ENCODE peak calls at places on chromosomes 12 and 14, in four cellular contexts. Q is heart right ventricle, T is HCT116, G is dorsolateral prefrontal cortex. X is an unnamed sample.

GRCh38 chr12:87967871-87968270 is 61.3 kb downstream of the C12orf50 start:
- DNase-seq in Q (no peak), T (no peak), G (no peak), X (no peak)

GRCh38 chr12:57766464-57767311 is at the start of gene CYP27B1:
- DNase-seq in Q (no peak), T (no peak), G (no peak), X (peak)

GRCh38 chr14:100531152-100531551 is 56.1 kb downstream of the BEGAIN start:
- DNase-seq in Q (no peak), T (no peak), G (peak), X (no peak)

GRCh38 chr12:123957191-123957590 is 15.4 kb downstream of the CCDC92 start:
- DNase-seq in Q (no peak), T (no peak), G (no peak), X (no peak)

GRCh38 chr14:104075530-104076151 is 9.9 kb upstream of the ASPG start:
- DNase-seq in Q (no peak), T (no peak), G (no peak), X (no peak)

GRCh38 chr14:98961191-98961590 is 310.8 kb downstream of the BCL11B start:
- DNase-seq in Q (no peak), T (no peak), G (no peak), X (no peak)

GRCh38 chr12:82358200-82359114 is at the start of the genes CCDC59 and METTL25:
- DNase-seq in Q (peak), T (peak), G (peak), X (peak)

GRCh38 chr14:74988131-74988530 is 14.6 kb upstream of the EIF2B2 start:
- DNase-seq in Q (no peak), T (peak), G (no peak), X (peak)

GRCh38 chr14:31545328-31545727 is 15.9 kb upstream of the NUBPL start:
- DNase-seq in Q (no peak), T (no peak), G (no peak), X (no peak)

GRCh38 chr14:91893659-91894058 is 26.3 kb upstream of the TC2N start:
- DNase-seq in Q (no peak), T (no peak), G (no peak), X (no peak)

GRCh38 chr14:85459361-85459760 is 70.6 kb upstream of the FLRT2 start:
- DNase-seq in Q (no peak), T (no peak), G (no peak), X (no peak)

GRCh38 chr12:8501720-8502119 is 11.6 kb upstream of the CLEC4D start:
- DNase-seq in Q (no peak), T (no peak), G (no peak), X (no peak)

GRCh38 chr12:53499261-53500118 is at the start of gene MAP3K12:
- DNase-seq in Q (peak), T (no peak), G (peak), X (peak)

GRCh38 chr14:28294834-28295440 is 471.6 kb upstream of the FOXG1 start:
- DNase-seq in Q (no peak), T (no peak), G (no peak), X (peak)

DNA sequence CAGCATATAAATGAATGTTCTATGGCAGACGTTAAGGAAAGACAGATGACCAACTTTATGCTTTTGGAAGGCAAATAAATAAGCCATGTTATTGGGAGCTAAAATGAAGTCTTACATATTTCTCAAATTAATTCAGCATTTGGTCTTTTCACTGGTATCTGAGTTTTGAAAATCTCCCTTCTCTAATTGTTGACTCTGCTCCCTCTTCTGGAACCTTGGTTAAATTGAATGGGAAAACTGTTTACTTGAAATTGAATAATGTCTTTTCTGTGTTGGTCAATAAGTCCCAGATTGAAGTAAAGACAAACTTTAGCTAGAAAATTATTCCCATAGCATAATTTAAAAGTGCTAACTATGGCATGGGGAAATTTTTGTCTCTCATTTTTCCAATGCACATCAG is 38.7 kb downstream of the LGR5 start:
- DNase-seq in Q (no peak), T (no peak), G (no peak), X (no peak)
- TF ChIP-seq CTCF in Q (no peak), T (no peak), G (peak), X (no peak)

GRCh38 chr14:25233613-25234012 is 183.7 kb upstream of the STXBP6 start:
- DNase-seq in Q (no peak), T (no peak), G (no peak), X (no peak)

GRCh38 chr14:25239170-25239569 is 189.2 kb upstream of the STXBP6 start:
- DNase-seq in Q (no peak), T (no peak), G (no peak), X (no peak)

GRCh38 chr14:25237845-25238244 is 187.9 kb upstream of the STXBP6 start:
- DNase-seq in Q (no peak), T (no peak), G (no peak), X (peak)
- TF ChIP-seq CTCF in Q (no peak), T (no peak), G (peak), X (no peak)

GRCh38 chr14:88562831-88563686 is at the start of gene ZC3H14:
- DNase-seq in Q (peak), T (peak), G (peak), X (peak)
- TF ChIP-seq CTCF in Q (no peak), T (no peak), G (peak), X (no peak)

DNA sequence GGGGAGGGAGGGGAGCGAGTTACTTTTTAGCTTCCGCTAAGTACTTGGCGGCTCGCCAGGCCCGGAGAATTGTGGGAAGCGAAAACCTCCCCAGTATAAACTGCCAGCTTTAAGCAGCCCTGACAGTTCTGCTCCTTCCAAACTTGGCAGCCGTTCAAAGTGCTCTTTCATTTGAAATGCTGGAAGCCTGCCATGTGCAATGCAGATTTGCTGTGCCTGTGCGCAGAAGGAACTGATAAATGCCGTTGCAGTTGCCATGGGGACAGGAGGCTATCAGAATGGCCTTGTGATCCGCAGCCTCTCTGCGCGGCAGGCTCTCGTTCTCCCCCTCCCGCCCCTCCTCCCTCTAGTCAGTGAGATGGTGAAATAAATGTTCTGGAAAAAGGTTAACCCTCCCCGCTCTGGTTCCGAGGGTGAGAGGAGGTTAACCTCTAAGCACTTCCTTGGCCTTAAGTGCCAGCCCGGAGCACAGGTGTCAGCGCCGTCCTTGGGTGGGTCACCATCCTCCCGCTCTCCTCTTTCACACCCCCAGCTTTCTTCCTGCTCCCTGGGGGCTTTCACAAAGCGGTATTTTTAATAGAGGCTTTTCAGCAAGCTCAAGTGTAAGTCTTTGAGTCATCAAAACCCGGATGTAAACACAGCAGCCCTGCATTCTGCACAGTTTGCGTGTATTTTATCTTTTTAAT is 11.9 kb upstream of the IRF2BPL start:
- DNase-seq in Q (peak), T (peak), G (peak), X (peak)
- TF ChIP-seq CTCF in Q (no peak), T (no peak), G (no peak), X (no peak)

DNA sequence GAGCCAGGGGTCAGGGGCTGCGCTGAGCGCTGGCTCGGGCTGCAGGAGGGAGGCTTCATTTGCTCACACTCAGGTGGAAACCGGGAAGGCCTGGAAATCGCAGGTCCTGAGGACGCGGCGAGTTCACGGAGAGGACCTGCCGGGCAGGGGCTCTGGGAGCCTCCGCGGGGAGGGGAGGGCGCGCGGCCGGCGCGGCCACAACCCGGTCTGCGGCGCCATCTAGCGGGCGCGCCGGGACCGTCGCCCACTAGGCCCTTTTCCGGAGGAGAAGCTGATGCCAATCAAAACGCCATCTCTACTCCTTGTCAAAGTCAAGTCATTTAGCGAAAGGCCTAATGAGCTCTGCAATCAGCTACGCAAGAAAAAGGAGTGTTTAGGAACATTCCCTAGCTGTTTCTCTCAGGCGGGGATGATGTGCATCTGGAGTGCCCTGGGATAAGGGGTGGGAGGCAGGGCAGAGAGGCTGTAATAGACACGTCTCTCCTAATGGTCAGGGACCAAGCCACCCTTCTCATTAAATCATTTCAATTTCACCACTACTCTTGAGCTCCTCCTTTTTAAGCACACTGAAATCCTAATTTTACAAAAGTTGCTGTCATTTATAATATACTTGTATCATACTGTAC is 885.8 kb upstream of the TMEM132C start:
- DNase-seq in Q (peak), T (peak), G (peak), X (peak)
- TF ChIP-seq CTCF in Q (peak), T (peak), G (peak), X (peak)

GRCh38 chr12:104669057-104669770 is 212.5 kb downstream of the CHST11 start:
- DNase-seq in Q (peak), T (no peak), G (peak), X (no peak)
- TF ChIP-seq CTCF in Q (no peak), T (peak), G (peak), X (no peak)

GRCh38 chr14:25033358-25033757 is 16.6 kb downstream of the STXBP6 start:
- DNase-seq in Q (no peak), T (no peak), G (no peak), X (no peak)

GRCh38 chr14:25034803-25035681 is 14.9 kb downstream of the STXBP6 start:
- DNase-seq in Q (no peak), T (no peak), G (no peak), X (peak)

GRCh38 chr14:25037032-25037431 is 12.9 kb downstream of the STXBP6 start:
- DNase-seq in Q (no peak), T (no peak), G (no peak), X (no peak)

GRCh38 chr14:25026476-25027137 is 23.3 kb downstream of the STXBP6 start:
- DNase-seq in Q (no peak), T (no peak), G (no peak), X (no peak)

DNA sequence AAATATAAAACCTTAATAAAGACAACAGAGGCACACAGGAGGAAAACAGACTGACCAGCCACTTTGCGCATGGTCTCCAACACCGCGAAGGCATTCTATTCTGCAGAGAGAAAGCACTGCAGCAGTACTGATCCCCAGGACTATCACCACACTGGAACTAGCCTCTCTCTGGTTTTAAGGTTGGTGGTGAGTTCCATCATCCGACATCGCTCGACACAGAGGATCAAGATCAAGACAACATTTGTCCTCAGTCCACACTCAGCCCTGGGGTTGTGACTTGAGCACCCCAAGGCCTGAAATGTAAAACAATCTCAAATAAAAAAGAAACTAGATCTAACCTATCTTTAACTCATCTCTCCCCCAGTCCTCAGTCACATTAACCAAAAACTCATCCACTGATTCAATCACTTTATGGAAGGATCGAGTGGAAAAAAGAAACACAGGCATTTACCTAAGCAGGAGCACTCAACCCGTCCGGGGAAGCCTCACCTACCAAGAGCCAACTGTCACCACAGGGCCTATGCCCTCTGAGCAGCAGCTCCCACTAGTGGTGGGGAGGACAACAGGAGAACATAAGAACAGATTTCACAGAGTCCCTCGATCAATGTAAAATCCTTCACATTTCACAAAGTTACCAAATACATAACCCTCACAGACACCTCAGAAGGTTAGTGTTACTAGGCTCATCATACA is 17.7 kb downstream of the STXBP6 start:
- DNase-seq in Q (no peak), T (no peak), G (no peak), X (peak)
- TF ChIP-seq CTCF in Q (no peak), T (peak), G (no peak), X (no peak)

GRCh38 chr14:68522510-68523325 is 270.1 kb downstream of the ZFP36L1 start:
- DNase-seq in Q (no peak), T (no peak), G (no peak), X (no peak)
- TF ChIP-seq CTCF in Q (no peak), T (no peak), G (no peak), X (no peak)

GRCh38 chr12:26046203-26046602 is 78.6 kb downstream of the BHLHE41 start:
- DNase-seq in Q (no peak), T (no peak), G (no peak), X (no peak)

GRCh38 chr12:26044007-26044394 is 80.8 kb downstream of the BHLHE41 start:
- DNase-seq in Q (no peak), T (no peak), G (no peak), X (no peak)

GRCh38 chr12:26044592-26044991 is 80.2 kb downstream of the BHLHE41 start:
- DNase-seq in Q (no peak), T (no peak), G (no peak), X (no peak)

GRCh38 chr12:26046886-26047285 is 78.0 kb downstream of the BHLHE41 start:
- DNase-seq in Q (no peak), T (no peak), G (no peak), X (no peak)

GRCh38 chr12:26047401-26048226 is 77.2 kb downstream of the BHLHE41 start:
- DNase-seq in Q (no peak), T (no peak), G (no peak), X (no peak)
- TF ChIP-seq CTCF in Q (no peak), T (no peak), G (no peak), X (no peak)